ENCODE peak calls at places on chromosomes 1 and 21, in six cellular contexts. T, U, J, E, A and K are unnamed samples.

GRCh38 chr1:205274041-205274691 is 46.4 kb downstream of the TMCC2 start:
- DNase-seq in A (no peak), E (no peak), J (no peak), T (no peak), U (no peak), K (no peak)

GRCh38 chr1:18234790-18235242 is 127.2 kb downstream of the IGSF21 start:
- DNase-seq in A (no peak), U (no peak), J (peak), T (no peak), E (peak), K (no peak)

GRCh38 chr1:84442256-84442655 is 36.8 kb upstream of the RPF1 start:
- DNase-seq in E (no peak), T (no peak), A (peak), U (no peak), J (no peak), K (no peak)

GRCh38 chr1:98292994-98293393 is 368.5 kb upstream of the SNX7 start:
- DNase-seq in J (no peak), U (no peak), A (no peak), T (no peak), E (no peak), K (no peak)

GRCh38 chr21:38460171-38460742 is 38.0 kb downstream of the ERG start:
- DNase-seq in A (no peak), T (no peak), E (no peak), J (no peak), U (no peak), K (no peak)

GRCh38 chr1:96466842-96467241 is 254.7 kb upstream of the PTBP2 start:
- DNase-seq in U (no peak), E (no peak), T (no peak), J (no peak), A (no peak), K (no peak)

GRCh38 chr1:227891223-227891954 is 56.3 kb downstream of the WNT9A start:
- DNase-seq in T (peak), A (no peak), E (peak), U (peak), J (no peak), K (peak)

GRCh38 chr1:17966341-17966740 is 141.3 kb upstream of the IGSF21 start:
- DNase-seq in E (no peak), U (no peak), J (no peak), T (no peak), A (no peak), K (no peak)

GRCh38 chr1:52365091-52365745 is 787 bp downstream of the CC2D1B start:
- DNase-seq in E (no peak), T (peak), A (peak), J (no peak), U (peak), K (peak)